ENCODE peak calls at places on chromosome 1, in six cellular contexts. K, T, L, R, X and A are unnamed samples.

GRCh38 chr1:26993237-26994019 is at the start of gene TRNP1:
- DNase-seq in R (peak; percentile 93), T (peak; percentile 91), X (peak; percentile 86), L (peak; percentile 95), K (peak; percentile 86), A (no peak)

GRCh38 chr1:107706181-107706580 is 258.8 kb downstream of the VAV3 start:
- DNase-seq in K (no peak), L (no peak), R (no peak), T (no peak), X (no peak), A (no peak)

GRCh38 chr1:150749720-150750311 is 15.8 kb downstream of the CTSS start:
- DNase-seq in L (no peak), K (no peak), R (no peak), X (no peak), T (no peak), A (peak; percentile 47)

GRCh38 chr1:47913225-47913823 is 83.9 kb downstream of the TRABD2B start:
- DNase-seq in X (no peak), K (no peak), T (no peak), L (no peak), R (no peak), A (no peak)

GRCh38 chr1:83798965-83799364 is 200.0 kb downstream of the TTLL7 start:
- DNase-seq in X (no peak), L (no peak), K (no peak), R (no peak), T (no peak), A (no peak)

GRCh38 chr1:164868990-164869389 is 310.0 kb downstream of the PBX1 start:
- DNase-seq in K (no peak), T (no peak), L (no peak), R (no peak), X (no peak), A (no peak)

GRCh38 chr1:50822035-50822776 is 137.9 kb downstream of the FAF1 start:
- DNase-seq in X (no peak), T (no peak), L (no peak), K (no peak), R (no peak), A (no peak)

GRCh38 chr1:18362150-18362549 is 118.6 kb upstream of the KLHDC7A start:
- DNase-seq in X (no peak), R (no peak), T (no peak), L (no peak), K (no peak), A (no peak)

GRCh38 chr1:48611841-48612240 is 139.8 kb upstream of the SPATA6 start:
- DNase-seq in K (no peak), X (no peak), T (no peak), R (no peak), L (no peak), A (no peak)

GRCh38 chr1:227305894-227306626 is 12.2 kb downstream of the CDC42BPA start:
- DNase-seq in L (no peak), X (no peak), R (no peak), K (no peak), T (no peak), A (no peak)

GRCh38 chr1:42933060-42933586 is 25.5 kb downstream of the SLC2A1 start:
- DNase-seq in L (no peak), X (no peak), T (no peak), K (no peak), R (peak; percentile 14), A (no peak)

GRCh38 chr1:42930178-42931107 is 28.2 kb downstream of the SLC2A1 start:
- DNase-seq in K (no peak), L (no peak), T (no peak), R (no peak), X (no peak), A (no peak)

GRCh38 chr1:42931108-42931539 is 27.5 kb downstream of the SLC2A1 start:
- DNase-seq in K (peak; percentile 57), L (no peak), T (peak; percentile 53), X (no peak), R (peak; percentile 79), A (peak; percentile 38)

GRCh38 chr1:42932442-42932941 is 26.2 kb downstream of the SLC2A1 start:
- DNase-seq in R (peak; percentile 27), T (no peak), L (no peak), X (no peak), K (no peak), A (no peak)

DNA sequence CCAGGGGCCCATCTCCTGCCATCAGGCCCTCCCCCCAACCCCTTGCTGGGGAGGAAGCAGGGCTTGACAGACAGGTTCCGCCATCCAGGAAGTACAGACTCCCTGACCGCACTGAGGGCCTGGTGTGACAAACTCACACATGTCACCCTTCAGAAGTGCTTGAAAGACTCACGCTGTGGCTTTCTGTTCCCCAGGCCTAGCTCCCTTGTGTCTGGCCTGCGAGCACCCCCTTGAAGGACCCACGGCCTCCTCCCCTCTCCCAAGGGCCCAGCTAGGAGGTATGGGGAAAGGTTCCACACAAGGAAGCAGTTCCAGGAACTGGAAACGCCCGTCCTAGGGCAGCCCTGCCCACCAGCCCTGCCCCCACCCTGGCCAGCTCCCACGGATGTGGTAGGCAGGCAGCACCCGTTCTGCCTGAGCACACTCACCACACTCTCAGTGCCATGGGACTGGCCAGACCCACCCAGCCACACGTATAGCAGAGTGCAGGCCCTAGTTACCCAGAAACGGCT is 26.7 kb downstream of the SLC2A1 start:
- DNase-seq in K (no peak), R (peak; percentile 38), X (peak; percentile 62), L (no peak), T (no peak), A (no peak)
- H3K4me1 ChIP-seq in K (peaks cover 9% of the 10 kb centered on the region), R (no peaks in the 10 kb centered on the region), X (peaks cover 9% of the 10 kb centered on the region), L (peaks cover 28% of the 10 kb centered on the region), T (peaks cover 53% of the 10 kb centered on the region), A (peaks cover 35% of the 10 kb centered on the region)

GRCh38 chr1:25467193-25467592 is 36.5 kb downstream of the MACO1 start:
- DNase-seq in T (no peak), L (no peak), X (no peak), R (no peak), K (no peak), A (no peak)
- H3K4me1 ChIP-seq in T (no peaks in the 10 kb centered on the region), L (peaks cover 52% of the 10 kb centered on the region), X (peaks cover 44% of the 10 kb centered on the region), R (no peaks in the 10 kb centered on the region), K (no peaks in the 10 kb centered on the region), A (peaks cover 6% of the 10 kb centered on the region)

DNA sequence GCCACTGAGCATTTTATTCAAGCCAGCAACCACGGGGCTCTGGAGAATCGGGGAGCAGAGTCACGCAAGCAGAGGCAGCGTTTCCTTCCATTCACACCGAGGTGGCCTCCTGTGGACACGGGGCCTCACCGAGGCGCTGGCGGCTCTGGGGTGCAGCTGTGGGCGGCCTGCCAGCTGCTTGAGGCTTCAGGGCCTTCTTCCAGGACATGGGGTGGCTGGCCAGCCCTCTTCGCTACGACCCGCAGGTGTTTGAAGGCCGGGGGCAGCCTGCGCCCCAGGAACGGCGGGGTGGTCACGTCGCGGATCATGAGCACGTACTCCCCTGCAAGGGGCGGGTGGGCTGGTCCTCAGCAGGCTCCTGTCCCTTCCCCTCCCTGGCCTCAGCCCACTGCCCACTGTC is 70.1 kb downstream of the MORN1 start:
- DNase-seq in K (no peak), X (no peak), R (no peak), T (no peak), L (no peak), A (no peak)
- H3K4me1 ChIP-seq in K (peaks cover 5% of the 10 kb centered on the region), X (peaks cover 21% of the 10 kb centered on the region), R (no peaks in the 10 kb centered on the region), T (no peaks in the 10 kb centered on the region), L (peaks cover 78% of the 10 kb centered on the region), A (no peaks in the 10 kb centered on the region)

GRCh38 chr1:156366832-156367231 is 2.2 kb upstream of the RHBG start:
- DNase-seq in K (no peak), L (no peak), T (no peak), X (no peak), R (no peak), A (no peak)

GRCh38 chr1:156367386-156368156 is 1.4 kb upstream of the RHBG start:
- DNase-seq in R (no peak), L (no peak), T (no peak), K (no peak), X (no peak), A (no peak)

GRCh38 chr1:156366378-156366777 is 2.6 kb upstream of the RHBG start:
- DNase-seq in L (no peak), K (no peak), X (no peak), T (no peak), R (no peak), A (no peak)

GRCh38 chr1:156368157-156368658 is 803 bp upstream of the RHBG start:
- DNase-seq in R (no peak), T (peak; percentile 48), L (no peak), K (no peak), X (no peak), A (no peak)

DNA sequence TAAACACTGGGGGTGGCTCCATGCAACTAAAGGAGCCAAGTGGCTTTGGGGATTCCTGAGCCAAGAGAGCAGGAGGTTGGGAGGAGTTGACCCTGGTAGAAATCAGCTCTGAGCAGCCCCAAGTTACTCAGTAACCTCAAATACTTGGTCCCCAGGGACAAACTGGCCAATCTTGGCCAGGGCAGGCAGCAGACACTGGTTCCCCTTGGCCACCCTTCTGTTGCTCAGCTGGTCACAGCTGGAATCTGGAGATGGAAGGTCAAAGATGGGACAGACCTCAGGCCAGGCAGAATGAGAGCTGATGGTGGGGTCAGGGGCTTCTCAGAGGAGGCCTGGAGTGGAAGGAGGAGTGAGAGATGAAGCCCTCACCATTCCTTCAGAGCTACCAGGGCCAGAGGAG is 3.3 kb upstream of the RHBG start:
- DNase-seq in X (no peak), R (no peak), K (no peak), L (no peak), T (no peak), A (no peak)
- H3K4me1 ChIP-seq in X (peaks cover 25% of the 10 kb centered on the region), R (no peaks in the 10 kb centered on the region), K (no peaks in the 10 kb centered on the region), L (peaks cover 10% of the 10 kb centered on the region), T (peaks cover 37% of the 10 kb centered on the region), A (no peaks in the 10 kb centered on the region)

GRCh38 chr1:28750330-28750729 is 13.6 kb downstream of the YTHDF2 start:
- DNase-seq in L (no peak), R (no peak), X (no peak), K (no peak), T (no peak), A (no peak)

GRCh38 chr1:28751315-28752056 is 14.7 kb downstream of the YTHDF2 start:
- DNase-seq in L (no peak), T (no peak), X (no peak), K (peak; percentile 39), R (no peak), A (peak; percentile 38)

GRCh38 chr1:28744184-28744583 is 7.4 kb downstream of the YTHDF2 start:
- DNase-seq in L (no peak), K (no peak), T (no peak), R (no peak), X (no peak), A (no peak)

GRCh38 chr1:28740118-28740517 is 3.4 kb downstream of the YTHDF2 start:
- DNase-seq in L (no peak), X (no peak), T (no peak), R (no peak), K (no peak), A (peak; percentile 39)

GRCh38 chr1:28745653-28746173 is 9.0 kb downstream of the YTHDF2 start:
- DNase-seq in T (no peak), R (no peak), K (no peak), L (no peak), X (no peak), A (no peak)
- H3K4me1 ChIP-seq in T (peaks cover 5% of the 10 kb centered on the region), R (peaks cover 3% of the 10 kb centered on the region), K (no peaks in the 10 kb centered on the region), L (peaks cover 85% of the 10 kb centered on the region), X (peaks cover 74% of the 10 kb centered on the region), A (peaks cover 8% of the 10 kb centered on the region)

GRCh38 chr1:16166117-16166516 is 10.2 kb upstream of the EPHA2 start:
- DNase-seq in K (no peak), X (no peak), T (no peak), R (no peak), L (no peak), A (no peak)
- H3K4me1 ChIP-seq in K (peaks cover 4% of the 10 kb centered on the region), X (peaks cover 24% of the 10 kb centered on the region), T (peaks cover 12% of the 10 kb centered on the region), R (peaks cover 11% of the 10 kb centered on the region), L (peaks cover 33% of the 10 kb centered on the region), A (peaks cover 23% of the 10 kb centered on the region)